ENCODE peak calls at places on chromosomes 5 and 9, in five cellular contexts. One of them, this sample, is unnamed.

GRCh38 chr5:168793844-168794837 is 215.0 kb upstream of the PANK3 start:
- DNase-seq in germinal center: no peak
- DNase-seq in NCI-H524 treated with DMSO at 0.1 percent for 48 hours: no peak
- DNase-seq in NCI-H2029: no peak
- DNase-seq in activated naive CD4-positive, alpha-beta T cell treated with anti-CD3 and anti-CD28 coated beads, Interleukin-2, amount 50 U/mL, for 16 hours: no peak
- DNase-seq in this sample: no peak

GRCh38 chr9:108274971-108275370 is 580.8 kb downstream of the ACTL7B start:
- DNase-seq in NCI-H524 treated with DMSO at 0.1 percent for 48 hours: no peak
- DNase-seq in activated naive CD4-positive, alpha-beta T cell treated with anti-CD3 and anti-CD28 coated beads, Interleukin-2, amount 50 U/mL, for 16 hours: no peak
- DNase-seq in NCI-H2029: peak
- DNase-seq in germinal center: no peak
- DNase-seq in this sample: no peak

GRCh38 chr5:57436586-57436985 is 46.0 kb downstream of the ACTBL2 start:
- DNase-seq in activated naive CD4-positive, alpha-beta T cell treated with anti-CD3 and anti-CD28 coated beads, Interleukin-2, amount 50 U/mL, for 16 hours: no peak
- DNase-seq in NCI-H524 treated with DMSO at 0.1 percent for 48 hours: no peak
- DNase-seq in germinal center: no peak
- DNase-seq in NCI-H2029: no peak
- DNase-seq in this sample: no peak

GRCh38 chr5:54624671-54625583 is 107.4 kb downstream of the SNX18 start:
- DNase-seq in NCI-H2029: no peak
- DNase-seq in activated naive CD4-positive, alpha-beta T cell treated with anti-CD3 and anti-CD28 coated beads, Interleukin-2, amount 50 U/mL, for 16 hours: no peak
- DNase-seq in NCI-H524 treated with DMSO at 0.1 percent for 48 hours: no peak
- DNase-seq in germinal center: no peak
- DNase-seq in this sample: no peak

GRCh38 chr9:134364391-134365114 is 38.3 kb downstream of the RXRA start:
- DNase-seq in NCI-H2029: no peak
- DNase-seq in activated naive CD4-positive, alpha-beta T cell treated with anti-CD3 and anti-CD28 coated beads, Interleukin-2, amount 50 U/mL, for 16 hours: no peak
- DNase-seq in germinal center: no peak
- DNase-seq in NCI-H524 treated with DMSO at 0.1 percent for 48 hours: no peak
- DNase-seq in this sample: no peak

GRCh38 chr9:133236291-133237071 is 27.4 kb upstream of the OBP2B start:
- DNase-seq in NCI-H524 treated with DMSO at 0.1 percent for 48 hours: no peak
- DNase-seq in activated naive CD4-positive, alpha-beta T cell treated with anti-CD3 and anti-CD28 coated beads, Interleukin-2, amount 50 U/mL, for 16 hours: no peak
- DNase-seq in germinal center: no peak
- DNase-seq in NCI-H2029: no peak
- DNase-seq in this sample: no peak

GRCh38 chr9:38162332-38162985 is 93.4 kb upstream of the SHB start:
- DNase-seq in NCI-H524 treated with DMSO at 0.1 percent for 48 hours: no peak
- DNase-seq in NCI-H2029: no peak
- DNase-seq in activated naive CD4-positive, alpha-beta T cell treated with anti-CD3 and anti-CD28 coated beads, Interleukin-2, amount 50 U/mL, for 16 hours: no peak
- DNase-seq in germinal center: no peak
- DNase-seq in this sample: no peak

GRCh38 chr5:95424016-95424415 is 32.9 kb downstream of the FAM81B start:
- DNase-seq in activated naive CD4-positive, alpha-beta T cell treated with anti-CD3 and anti-CD28 coated beads, Interleukin-2, amount 50 U/mL, for 16 hours: no peak
- DNase-seq in NCI-H524 treated with DMSO at 0.1 percent for 48 hours: no peak
- DNase-seq in NCI-H2029: no peak
- DNase-seq in germinal center: no peak
- DNase-seq in this sample: no peak

GRCh38 chr5:103389846-103390245 is 131.3 kb downstream of the MACIR start:
- DNase-seq in NCI-H2029: no peak
- DNase-seq in activated naive CD4-positive, alpha-beta T cell treated with anti-CD3 and anti-CD28 coated beads, Interleukin-2, amount 50 U/mL, for 16 hours: no peak
- DNase-seq in germinal center: no peak
- DNase-seq in NCI-H524 treated with DMSO at 0.1 percent for 48 hours: no peak
- DNase-seq in this sample: no peak

GRCh38 chr9:133934512-133935221 is 57.5 kb downstream of the VAV2 start:
- DNase-seq in activated naive CD4-positive, alpha-beta T cell treated with anti-CD3 and anti-CD28 coated beads, Interleukin-2, amount 50 U/mL, for 16 hours: no peak
- DNase-seq in germinal center: no peak
- DNase-seq in NCI-H524 treated with DMSO at 0.1 percent for 48 hours: no peak
- DNase-seq in NCI-H2029: no peak
- DNase-seq in this sample: no peak

GRCh38 chr9:7984713-7985112 is 185.1 kb upstream of the DMAC1 start:
- DNase-seq in NCI-H2029: no peak
- DNase-seq in germinal center: no peak
- DNase-seq in NCI-H524 treated with DMSO at 0.1 percent for 48 hours: no peak
- DNase-seq in activated naive CD4-positive, alpha-beta T cell treated with anti-CD3 and anti-CD28 coated beads, Interleukin-2, amount 50 U/mL, for 16 hours: no peak
- DNase-seq in this sample: no peak

GRCh38 chr5:140322751-140323731 is 20.1 kb upstream of the PFDN1 start:
- DNase-seq in germinal center: no peak
- DNase-seq in NCI-H524 treated with DMSO at 0.1 percent for 48 hours: no peak
- DNase-seq in NCI-H2029: peak
- DNase-seq in activated naive CD4-positive, alpha-beta T cell treated with anti-CD3 and anti-CD28 coated beads, Interleukin-2, amount 50 U/mL, for 16 hours: no peak
- DNase-seq in this sample: no peak

This sample was measured in K562.